ENCODE peak calls at places on chromosomes 1 and 21, in five cellular contexts. N, F, I, A and T are unnamed samples.
A peak's percentile ranks its signal among the peaks of the same experiment; 100 is the strongest.

GRCh38 chr1:212981025-212981495 is 30.7 kb downstream of the VASH2 start:
- DNase-seq in N (no peak), F (no peak), I (no peak), A (peak; percentile 71), T (no peak)

GRCh38 chr1:10538608-10539355 is 64.0 kb downstream of the PEX14 start:
- DNase-seq in N (no peak), F (no peak), I (no peak), A (no peak), T (no peak)

GRCh38 chr1:8015809-8016165 is 10.3 kb downstream of the ERRFI1 start:
- DNase-seq in N (peak; percentile 66), F (no peak), I (no peak), A (peak; percentile 36), T (no peak)

GRCh38 chr1:59699227-59699847 is 115.4 kb upstream of the HOOK1 start:
- DNase-seq in N (no peak), F (no peak), I (no peak), A (no peak), T (no peak)

GRCh38 chr21:46182548-46183336 is 1.5 kb downstream of the SPATC1L start:
- DNase-seq in N (no peak), F (peak; percentile 81), I (peak; percentile 61), A (peak; percentile 67), T (peak; percentile 45)

GRCh38 chr21:19076031-19076430 is 672.4 kb upstream of the TMPRSS15 start:
- DNase-seq in N (no peak), F (no peak), I (no peak), A (no peak), T (no peak)

GRCh38 chr1:91611498-91611917 is 110.9 kb downstream of the CDC7 start:
- DNase-seq in N (no peak), F (no peak), I (no peak), A (no peak), T (peak; percentile 65)

GRCh38 chr1:189323090-189323489 is 1154.6 kb downstream of the BRINP3 start:
- DNase-seq in N (no peak), F (no peak), I (no peak), A (no peak), T (no peak)

GRCh38 chr1:21822349-21822748 is 10.3 kb downstream of the LDLRAD2 start:
- DNase-seq in N (no peak), F (no peak), I (no peak), A (peak; percentile 45), T (no peak)

GRCh38 chr1:203571661-203572060 is 55.0 kb upstream of the ATP2B4 start:
- DNase-seq in N (no peak), F (no peak), I (no peak), A (no peak), T (no peak)

GRCh38 chr1:237875291-237875690 is 15.4 kb downstream of the ZP4 start:
- DNase-seq in N (no peak), F (no peak), I (no peak), A (no peak), T (no peak)

GRCh38 chr1:84582802-84583587 is 8.8 kb upstream of the CTBS start:
- DNase-seq in N (no peak), F (no peak), I (no peak), A (no peak), T (no peak)

GRCh38 chr1:39184354-39184818 is 20.1 kb upstream of the MACF1 start:
- DNase-seq in N (no peak), F (no peak), I (no peak), A (no peak), T (no peak)

GRCh38 chr1:39190096-39190495 is 14.4 kb upstream of the MACF1 start:
- DNase-seq in N (no peak), F (no peak), I (no peak), A (no peak), T (no peak)

GRCh38 chr1:39194398-39195051 is 10.0 kb upstream of the MACF1 start:
- DNase-seq in N (no peak), F (no peak), I (no peak), A (no peak), T (no peak)

GRCh38 chr1:39187276-39188046 is 17.0 kb upstream of the MACF1 start:
- DNase-seq in N (no peak), F (no peak), I (no peak), A (no peak), T (no peak)

DNA sequence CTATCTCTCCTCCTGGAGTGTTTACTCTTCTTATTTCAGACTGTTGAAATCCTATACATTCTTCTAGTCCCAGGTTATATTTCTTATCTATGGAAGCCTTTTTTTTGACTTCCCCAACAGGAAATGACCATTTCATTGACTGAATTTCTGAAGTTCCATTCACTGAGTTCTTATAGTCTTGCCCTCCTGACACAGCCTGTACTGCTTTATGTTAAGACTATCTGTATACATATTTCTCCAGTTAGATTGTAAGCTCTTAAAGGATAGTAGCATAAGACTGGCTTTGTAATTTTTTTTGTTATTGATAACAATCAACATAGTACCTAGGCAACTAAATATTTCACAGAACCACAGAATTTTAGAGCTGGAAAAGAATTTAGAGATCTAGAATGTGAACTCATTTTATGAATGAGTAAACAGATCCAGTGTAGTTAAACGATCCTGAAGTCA is 14.9 kb upstream of the MACF1 start:
- DNase-seq in N (no peak), F (no peak), I (no peak), A (no peak), T (no peak)
- H3K4me1 ChIP-seq in N (no peaks in the 10 kb centered on the region), F (peaks cover 76% of the 10 kb centered on the region), I (peaks cover 54% of the 10 kb centered on the region), A (peaks cover 38% of the 10 kb centered on the region), T (peaks cover 4% of the 10 kb centered on the region)

GRCh38 chr1:941027-941587 is 17.4 kb downstream of the SAMD11 start:
- DNase-seq in N (peak; percentile 30), F (no peak), I (no peak), A (no peak), T (no peak)

GRCh38 chr1:939511-940107 is 15.9 kb downstream of the SAMD11 start:
- DNase-seq in N (no peak), F (no peak), I (no peak), A (no peak), T (no peak)

GRCh38 chr1:941588-942383 is 17.3 kb downstream of the NOC2L start:
- DNase-seq in N (peak; percentile 75), F (no peak), I (peak; percentile 56), A (peak; percentile 77), T (peak; percentile 77)

GRCh38 chr1:938711-939504 is 15.2 kb downstream of the SAMD11 start:
- DNase-seq in N (no peak), F (no peak), I (no peak), A (no peak), T (no peak)

DNA sequence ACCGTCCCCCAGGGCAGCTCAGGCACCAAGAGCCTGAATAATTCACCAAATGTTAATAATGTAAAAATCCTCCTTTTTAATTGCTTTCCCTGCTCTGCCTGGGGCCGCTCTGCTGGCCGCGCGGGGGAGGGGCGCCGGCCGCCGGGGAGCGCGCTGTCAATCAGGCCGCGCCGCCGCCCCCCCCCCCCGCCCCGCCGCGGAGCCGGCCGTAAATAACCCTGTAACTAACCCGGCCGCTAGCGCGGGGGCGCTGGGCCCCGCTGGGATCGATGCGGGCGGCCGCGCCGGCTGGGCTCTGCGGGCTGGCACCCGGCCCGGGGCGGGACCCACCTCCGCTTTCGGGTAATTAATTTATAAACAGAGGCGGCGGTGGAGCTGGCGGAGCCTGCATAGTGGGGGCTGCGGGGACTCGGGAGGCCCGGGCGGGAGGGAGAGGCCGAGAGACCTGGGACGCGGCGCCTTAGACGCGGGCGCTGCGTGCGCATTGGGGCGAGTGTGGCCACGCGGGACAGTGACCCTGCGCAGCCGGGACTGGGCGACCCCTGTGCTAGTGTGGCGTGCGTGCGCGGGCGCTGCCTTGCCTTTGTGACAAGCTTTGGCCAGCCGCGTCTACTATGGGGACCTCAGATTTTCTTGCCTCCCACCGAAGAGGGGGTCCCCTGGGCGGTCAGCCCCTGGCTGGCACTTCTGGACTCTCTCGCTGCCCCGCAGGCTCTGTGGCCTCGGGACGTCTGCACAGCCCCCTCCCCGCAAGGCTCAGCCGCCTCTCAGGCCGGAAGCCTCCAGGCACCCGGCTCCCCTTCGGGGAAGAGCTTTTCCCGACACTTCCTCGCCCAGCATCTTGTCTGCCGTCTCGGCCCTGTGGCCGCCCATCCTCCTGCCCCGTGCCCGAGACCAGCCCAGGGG is 16.7 kb downstream of the SAMD11 start:
- DNase-seq in N (peak; percentile 79), F (no peak), I (peak; percentile 53), A (peak; percentile 72), T (peak; percentile 67)
- H3K4me3 ChIP-seq in N (no peak overlapping the region), F (peak overlapping the region; percentile 49), I (peak overlapping the region; percentile 46), A (peak overlapping the region; percentile 27), T (no peak overlapping the region)

GRCh38 chr1:1306070-1306660 is 1.6 kb downstream of the ACAP3 start:
- DNase-seq in N (no peak), F (no peak), I (no peak), A (no peak), T (no peak)

GRCh38 chr1:1304331-1305299 is 3.1 kb downstream of the ACAP3 start:
- DNase-seq in N (peak; percentile 93), F (peak; percentile 91), I (peak; percentile 87), A (peak; percentile 82), T (peak; percentile 78)

GRCh38 chr1:1303736-1304135 is 4.0 kb downstream of the ACAP3 start:
- DNase-seq in N (no peak), F (no peak), I (no peak), A (no peak), T (no peak)

GRCh38 chr1:1306661-1307260 is 969 bp downstream of the ACAP3 start:
- DNase-seq in N (no peak), F (no peak), I (no peak), A (no peak), T (no peak)

GRCh38 chr1:1305300-1306069 is 2.2 kb downstream of the ACAP3 start:
- DNase-seq in N (peak; percentile 85), F (no peak), I (peak; percentile 74), A (peak; percentile 83), T (peak; percentile 85)
- TF ChIP-seq CTCF in N (no peak), F (no peak), I (no peak), A (no peak), T (no peak)

GRCh38 chr1:15771836-15772516 is 13.4 kb downstream of the FBLIM1 start:
- DNase-seq in N (no peak), F (no peak), I (no peak), A (no peak), T (no peak)
- H3K4me1 ChIP-seq in N (no peaks in the 10 kb centered on the region), F (no peaks in the 10 kb centered on the region), I (no peaks in the 10 kb centered on the region), A (no peaks in the 10 kb centered on the region), T (no peaks in the 10 kb centered on the region)

DNA sequence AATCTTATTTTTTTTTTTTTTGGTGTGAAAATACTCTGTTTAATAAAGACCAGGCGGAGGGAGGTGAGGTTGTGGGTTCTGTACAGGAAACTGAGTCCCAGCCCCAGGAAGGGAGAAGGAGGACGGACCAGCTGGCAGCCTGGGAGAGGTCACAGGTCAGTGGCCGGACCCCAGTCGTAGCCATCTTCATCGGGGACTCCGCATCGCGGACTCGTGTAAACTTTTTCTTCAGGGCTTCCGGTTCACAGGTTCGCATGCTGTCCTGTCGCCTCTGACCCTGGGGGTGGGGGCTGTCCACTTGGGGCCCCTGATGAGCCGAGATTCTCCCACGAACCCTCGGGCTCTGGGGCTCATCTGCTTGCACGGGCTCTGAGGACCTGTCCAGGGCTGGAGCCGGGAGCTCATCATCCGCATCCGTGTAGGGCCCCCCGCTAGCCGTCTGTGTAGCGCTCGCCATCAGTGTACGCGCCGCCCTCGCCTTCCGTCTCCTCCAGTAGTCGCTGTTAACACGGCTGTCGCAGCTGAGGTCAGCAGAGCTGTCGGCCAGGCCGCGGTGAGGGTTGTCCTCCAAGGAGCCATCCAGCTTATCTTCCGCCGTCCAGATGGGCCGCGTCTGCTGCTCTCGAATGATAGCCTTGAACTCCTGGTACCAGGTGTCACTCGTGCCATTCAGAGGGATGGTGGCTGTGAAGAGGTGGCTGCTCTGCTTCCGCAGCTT is 975.7 kb upstream of the PRMT6 start:
- DNase-seq in N (no peak), F (no peak), I (no peak), A (no peak), T (no peak)
- H3K4me3 ChIP-seq in N (no peak overlapping the region), F (no peak overlapping the region), I (no peak overlapping the region), A (no peak overlapping the region), T (no peak overlapping the region)